ENCODE peak calls at places on chromosomes 11 and 22, in nine cellular contexts. D is NCI-H774; F is H54; Y is GM23248; L is C1 segment of cervical spinal cord; U is AG09319; K is fibroblast of mammary gland; S is anterior cingulate cortex; B is effector CD4-positive, alpha-beta T cell. T is an unnamed sample.
A peak's percentile ranks its signal among the peaks of the same experiment; 100 is the strongest.

GRCh38 chr22:25085930-25086901 is 113.4 kb upstream of the CRYBB3 start:
- DNase-seq in D (no peak), F (no peak), Y (no peak), L (no peak), U (no peak), K (no peak), S (no peak), B (no peak), T (no peak)

GRCh38 chr11:2258501-2259465 is 11.6 kb downstream of the ASCL2 start:
- DNase-seq in D (no peak), F (no peak), Y (no peak), L (no peak), U (no peak), K (no peak), S (no peak), B (no peak), T (no peak)

GRCh38 chr11:13118194-13118593 is 109.1 kb downstream of the RASSF10 start:
- DNase-seq in D (no peak), F (peak; percentile 61), Y (peak; percentile 94), L (no peak), U (peak; percentile 44), K (peak; percentile 93), S (no peak), B (no peak), T (no peak)

GRCh38 chr11:95081412-95081811 is 8.2 kb upstream of the ENDOD1 start:
- DNase-seq in D (no peak), F (no peak), Y (no peak), L (peak; percentile 39), U (no peak), K (no peak), S (peak; percentile 36), B (no peak), T (no peak)

GRCh38 chr11:130181295-130182272 is 22.0 kb downstream of the ST14 start:
- DNase-seq in D (peak; percentile 96), F (peak; percentile 21), Y (peak; percentile 95), L (no peak), U (peak; percentile 39), K (peak; percentile 83), S (no peak), B (no peak), T (no peak)

GRCh38 chr11:47003180-47003877 is 66.8 kb downstream of the CSTPP1 start:
- DNase-seq in D (no peak), F (no peak), Y (peak; percentile 72), L (no peak), U (no peak), K (peak; percentile 61), S (peak; percentile 4), B (no peak), T (no peak)

GRCh38 chr11:66579017-66579606 is 10.7 kb upstream of the CTSF start:
- DNase-seq in D (no peak), F (peak; percentile 68), Y (peak; percentile 94), L (no peak), U (peak; percentile 36), K (peak; percentile 83), S (peak; percentile 39), B (peak; percentile 76), T (no peak)

GRCh38 chr22:49899530-49899929 is 18.7 kb downstream of the ALG12 start:
- DNase-seq in D (no peak), F (no peak), Y (no peak), L (no peak), U (no peak), K (no peak), S (no peak), B (no peak), T (no peak)

GRCh38 chr22:24181088-24181995 is at the start of gene SUSD2:
- DNase-seq in D (no peak), F (no peak), Y (no peak), L (peak; percentile 92), U (no peak), K (no peak), S (no peak), B (no peak), T (no peak)

GRCh38 chr11:125583496-125583895 is 9.2 kb upstream of the STT3A start:
- DNase-seq in D (no peak), F (no peak), Y (no peak), L (no peak), U (no peak), K (no peak), S (no peak), B (no peak), T (no peak)

GRCh38 chr22:39900306-39901227 is at the start of gene GRAP2:
- DNase-seq in D (no peak), F (no peak), Y (no peak), L (no peak), U (no peak), K (no peak), S (no peak), B (peak; percentile 62), T (no peak)

GRCh38 chr11:79100093-79100704 is 340.6 kb downstream of the TENM4 start:
- DNase-seq in D (peak; percentile 21), F (peak; percentile 80), Y (peak; percentile 77), L (no peak), U (no peak), K (peak; percentile 62), S (no peak), B (no peak), T (no peak)

GRCh38 chr22:50049299-50050195 is 8.6 kb downstream of the TTLL8 start:
- DNase-seq in D (no peak), F (no peak), Y (no peak), L (no peak), U (no peak), K (no peak), S (no peak), B (no peak), T (no peak)

GRCh38 chr11:72225411-72225951 is 914 bp downstream of the INPPL1 start:
- DNase-seq in D (no peak), F (no peak), Y (peak; percentile 45), L (no peak), U (no peak), K (peak; percentile 7), S (no peak), B (no peak), T (no peak)

GRCh38 chr11:75242722-75243600 is 2.4 kb downstream of the TPBGL start:
- DNase-seq in D (no peak), F (no peak), Y (no peak), L (no peak), U (no peak), K (no peak), S (no peak), B (no peak), T (no peak)

GRCh38 chr11:113603277-113604059 is 102.6 kb downstream of the TMPRSS5 start:
- DNase-seq in D (no peak), F (no peak), Y (peak; percentile 71), L (peak; percentile 5), U (no peak), K (no peak), S (no peak), B (no peak), T (no peak)

GRCh38 chr22:37309221-37310074 is 27.1 kb downstream of the CYTH4 start:
- DNase-seq in D (no peak), F (peak; percentile 31), Y (no peak), L (no peak), U (no peak), K (no peak), S (no peak), B (peak; percentile 30), T (no peak)

GRCh38 chr11:11611381-11611780 is 10.4 kb downstream of the GALNT18 start:
- DNase-seq in D (no peak), F (no peak), Y (no peak), L (no peak), U (no peak), K (no peak), S (no peak), B (no peak), T (no peak)

GRCh38 chr22:37640591-37641250 is 1.3 kb downstream of the SH3BP1 start:
- DNase-seq in D (no peak), F (no peak), Y (no peak), L (no peak), U (no peak), K (no peak), S (no peak), B (no peak), T (no peak)

GRCh38 chr11:90704510-90704909 is 481.7 kb upstream of the CHORDC1 start:
- DNase-seq in D (no peak), F (no peak), Y (no peak), L (no peak), U (no peak), K (no peak), S (no peak), B (no peak), T (no peak)

GRCh38 chr11:70364745-70365535 is 33.4 kb upstream of the CTTN start:
- DNase-seq in D (no peak), F (no peak), Y (no peak), L (no peak), U (no peak), K (no peak), S (no peak), B (peak; percentile 9), T (no peak)

GRCh38 chr11:8773916-8774537 is 91.4 kb downstream of the RPL27A start:
- DNase-seq in D (no peak), F (no peak), Y (no peak), L (no peak), U (no peak), K (no peak), S (no peak), B (no peak), T (no peak)

GRCh38 chr11:85440273-85440672 is 186.9 kb downstream of the DLG2 start:
- DNase-seq in D (no peak), F (no peak), Y (no peak), L (no peak), U (no peak), K (no peak), S (no peak), B (no peak), T (no peak)

GRCh38 chr11:61027141-61027840 is 55.8 kb downstream of the CD6 start:
- DNase-seq in D (no peak), F (no peak), Y (no peak), L (no peak), U (no peak), K (no peak), S (no peak), B (no peak), T (no peak)

GRCh38 chr11:119091083-119091650 is 6.5 kb downstream of the HMBS start:
- DNase-seq in D (no peak), F (no peak), Y (peak; percentile 32), L (no peak), U (no peak), K (no peak), S (no peak), B (no peak), T (no peak)

GRCh38 chr11:65488273-65489058 is 10.4 kb upstream of the MALAT1 start:
- DNase-seq in D (no peak), F (no peak), Y (peak; percentile 88), L (peak; percentile 77), U (no peak), K (peak; percentile 88), S (no peak), B (no peak), T (no peak)

GRCh38 chr22:39938509-39938908 is 21.7 kb upstream of the TMA7B start:
- DNase-seq in D (no peak), F (no peak), Y (no peak), L (no peak), U (no peak), K (no peak), S (no peak), B (peak; percentile 27), T (no peak)

T was measured in smooth muscle cell of the brain vasculature.